ENCODE peak calls at places on chromosomes 7 and 10, in eight cellular contexts. S is foreskin fibroblast; L is left cardiac atrium; G is CD4-positive, alpha-beta T cell; C is MCF 10A; P is effector CD4-positive, alpha-beta T cell; K is GM12865; Z is activated CD4-positive, alpha-beta T cell treated with anti-CD3 and anti-CD28 coated beads for 24 hours. D is an unnamed sample.

GRCh38 chr10:109933984-109934565 is 10.8 kb upstream of the XPNPEP1 start:
- DNase-seq in S (peak), L (no peak), G (peak), C (no peak), P (no peak), K (no peak), Z (no peak), D (no peak)

GRCh38 chr10:24912214-24912613 is 40.2 kb downstream of the PRTFDC1 start:
- DNase-seq in S (no peak), L (no peak), G (no peak), C (no peak), P (no peak), K (no peak), Z (no peak), D (no peak)

GRCh38 chr7:106345421-106346166 is 60.8 kb upstream of the NAMPT start:
- DNase-seq in S (peak), L (no peak), G (no peak), C (no peak), P (no peak), K (peak), Z (peak), D (no peak)

GRCh38 chr7:81002471-81002870 is 83.6 kb upstream of the SEMA3C start:
- DNase-seq in S (no peak), L (no peak), G (no peak), C (no peak), P (no peak), K (no peak), Z (no peak), D (no peak)

GRCh38 chr7:116211006-116211912 is 920 bp downstream of the TES start:
- DNase-seq in S (peak), L (peak), G (peak), C (peak), P (peak), K (peak), Z (peak), D (peak)

GRCh38 chr10:79274279-79275104 is 72.8 kb upstream of the PPIF start:
- DNase-seq in S (peak), L (peak), G (no peak), C (peak), P (no peak), K (no peak), Z (no peak), D (peak)

GRCh38 chr7:29289156-29290021 is 94.8 kb downstream of the CHN2 start:
- DNase-seq in S (peak), L (no peak), G (no peak), C (peak), P (no peak), K (peak), Z (no peak), D (peak)

GRCh38 chr7:17521437-17521836 is 223.0 kb downstream of the AHR start:
- DNase-seq in S (peak), L (no peak), G (no peak), C (peak), P (no peak), K (no peak), Z (no peak), D (no peak)

GRCh38 chr7:13803134-13803533 is 186.3 kb downstream of the ETV1 start:
- DNase-seq in S (no peak), L (no peak), G (no peak), C (no peak), P (no peak), K (no peak), Z (no peak), D (no peak)

GRCh38 chr7:127726481-127726880 is 74.5 kb downstream of the SND1 start:
- DNase-seq in S (no peak), L (no peak), G (no peak), C (no peak), P (no peak), K (no peak), Z (no peak), D (no peak)

GRCh38 chr10:33341638-33342037 is 7.2 kb upstream of the NRP1 start:
- DNase-seq in S (peak), L (no peak), G (no peak), C (peak), P (no peak), K (no peak), Z (no peak), D (no peak)

GRCh38 chr7:26490631-26491624 is 199.3 kb downstream of the SNX10 start:
- DNase-seq in S (no peak), L (no peak), G (no peak), C (peak), P (no peak), K (no peak), Z (no peak), D (no peak)

GRCh38 chr7:129875160-129875559 is 77.6 kb downstream of the UBE2H start:
- DNase-seq in S (no peak), L (no peak), G (no peak), C (no peak), P (no peak), K (no peak), Z (no peak), D (no peak)

GRCh38 chr7:104267701-104268368 is 60.0 kb upstream of the ORC5 start:
- DNase-seq in S (peak), L (no peak), G (no peak), C (peak), P (no peak), K (no peak), Z (no peak), D (no peak)

GRCh38 chr10:88791924-88792323 is 10.6 kb upstream of the LIPM start:
- DNase-seq in S (no peak), L (no peak), G (no peak), C (peak), P (no peak), K (peak), Z (no peak), D (no peak)

GRCh38 chr7:68936501-68936900 is 661.8 kb upstream of the AUTS2 start:
- DNase-seq in S (no peak), L (no peak), G (no peak), C (no peak), P (no peak), K (no peak), Z (no peak), D (no peak)

GRCh38 chr7:30171753-30172447 is 37.1 kb downstream of the MTURN start:
- DNase-seq in S (peak), L (no peak), G (no peak), C (peak), P (no peak), K (no peak), Z (no peak), D (no peak)

GRCh38 chr7:3559178-3559765 is 258.2 kb downstream of the SDK1 start:
- DNase-seq in S (peak), L (no peak), G (no peak), C (peak), P (no peak), K (no peak), Z (no peak), D (no peak)

GRCh38 chr10:48506147-48506917 is 98.5 kb downstream of the ARHGAP22 start:
- DNase-seq in S (peak), L (no peak), G (no peak), C (peak), P (no peak), K (peak), Z (no peak), D (no peak)

GRCh38 chr7:156116514-156116913 is 304.3 kb upstream of the SHH start:
- DNase-seq in S (no peak), L (no peak), G (no peak), C (no peak), P (no peak), K (no peak), Z (no peak), D (no peak)

GRCh38 chr10:116312091-116312490 is 12.2 kb upstream of the CCDC172 start:
- DNase-seq in S (no peak), L (no peak), G (no peak), C (no peak), P (no peak), K (no peak), Z (no peak), D (no peak)

GRCh38 chr7:22317632-22318031 is 39.3 kb downstream of the RAPGEF5 start:
- DNase-seq in S (no peak), L (no peak), G (no peak), C (no peak), P (no peak), K (no peak), Z (no peak), D (no peak)

GRCh38 chr7:82105463-82105862 is 335.6 kb upstream of the HGF start:
- DNase-seq in S (peak), L (no peak), G (no peak), C (peak), P (no peak), K (no peak), Z (no peak), D (no peak)

GRCh38 chr7:127983804-127984332 is 47.4 kb downstream of the LRRC4 start:
- DNase-seq in S (no peak), L (no peak), G (no peak), C (peak), P (no peak), K (no peak), Z (no peak), D (no peak)

GRCh38 chr7:1689356-1689755 is 19.3 kb downstream of the ELFN1 start:
- DNase-seq in S (no peak), L (no peak), G (no peak), C (no peak), P (no peak), K (no peak), Z (no peak), D (no peak)

GRCh38 chr7:111229181-111229740 is 138.3 kb downstream of the LRRN3 start:
- DNase-seq in S (no peak), L (no peak), G (no peak), C (no peak), P (no peak), K (no peak), Z (no peak), D (no peak)